ENCODE peak calls at places on chromosome 10, in eight cellular contexts. One of them, this sample, is unnamed.

GRCh38 chr10:73998623-73999622 is 1.0 kb downstream of the VCL start:
- ATAC-seq in activated T-helper 17 cell treated with anti-CD3 and anti-CD28 coated beads, Interleukin-2, amount 50 U/mL, for 72 hours: no peak
- ATAC-seq in activated naive CD8-positive, alpha-beta T cell treated with anti-CD3 and anti-CD28 coated beads, Interleukin-2, amount 10 ng/mL, durations not matched to agents 7 days and 5 days: no peak
- ATAC-seq in mucosa of descending colon: peak; percentile 44
- ATAC-seq in activated CD8-positive, alpha-beta T cell treated with anti-CD3 and anti-CD28 coated beads for 36 hours: no peak
- ATAC-seq in pancreas: peak; percentile 44
- ATAC-seq in HCT116: peak; percentile 49
- ATAC-seq in Right ventricle myocardium superior: peak; percentile 40
- ATAC-seq in this sample: peak; percentile 49

GRCh38 chr10:71598673-71599072 is 120.9 kb downstream of the C10orf105 start:
- ATAC-seq in activated T-helper 17 cell treated with anti-CD3 and anti-CD28 coated beads, Interleukin-2, amount 50 U/mL, for 72 hours: no peak
- ATAC-seq in activated naive CD8-positive, alpha-beta T cell treated with anti-CD3 and anti-CD28 coated beads, Interleukin-2, amount 10 ng/mL, durations not matched to agents 7 days and 5 days: no peak
- ATAC-seq in mucosa of descending colon: peak; percentile 30
- ATAC-seq in activated CD8-positive, alpha-beta T cell treated with anti-CD3 and anti-CD28 coated beads for 36 hours: no peak
- ATAC-seq in pancreas: peak; percentile 67
- ATAC-seq in HCT116: no peak
- ATAC-seq in Right ventricle myocardium superior: peak; percentile 85
- ATAC-seq in this sample: peak; percentile 23

GRCh38 chr10:73910401-73910763 is 550 bp upstream of the PLAU start:
- ATAC-seq in activated T-helper 17 cell treated with anti-CD3 and anti-CD28 coated beads, Interleukin-2, amount 50 U/mL, for 72 hours: no peak
- ATAC-seq in activated naive CD8-positive, alpha-beta T cell treated with anti-CD3 and anti-CD28 coated beads, Interleukin-2, amount 10 ng/mL, durations not matched to agents 7 days and 5 days: no peak
- ATAC-seq in mucosa of descending colon: peak; percentile 7
- ATAC-seq in activated CD8-positive, alpha-beta T cell treated with anti-CD3 and anti-CD28 coated beads for 36 hours: peak; percentile 23
- ATAC-seq in pancreas: no peak
- ATAC-seq in HCT116: peak; percentile 24
- ATAC-seq in Right ventricle myocardium superior: no peak
- ATAC-seq in this sample: no peak

GRCh38 chr10:29688230-29688634 is 53.5 kb upstream of the SVIL start:
- ATAC-seq in activated T-helper 17 cell treated with anti-CD3 and anti-CD28 coated beads, Interleukin-2, amount 50 U/mL, for 72 hours: no peak
- ATAC-seq in activated naive CD8-positive, alpha-beta T cell treated with anti-CD3 and anti-CD28 coated beads, Interleukin-2, amount 10 ng/mL, durations not matched to agents 7 days and 5 days: no peak
- ATAC-seq in mucosa of descending colon: no peak
- ATAC-seq in activated CD8-positive, alpha-beta T cell treated with anti-CD3 and anti-CD28 coated beads for 36 hours: no peak
- ATAC-seq in pancreas: no peak
- ATAC-seq in HCT116: peak; percentile 89
- ATAC-seq in Right ventricle myocardium superior: no peak
- ATAC-seq in this sample: peak; percentile 23

GRCh38 chr10:30804478-30805055 is 175.0 kb upstream of the LYZL2 start:
- ATAC-seq in activated T-helper 17 cell treated with anti-CD3 and anti-CD28 coated beads, Interleukin-2, amount 50 U/mL, for 72 hours: no peak
- ATAC-seq in activated naive CD8-positive, alpha-beta T cell treated with anti-CD3 and anti-CD28 coated beads, Interleukin-2, amount 10 ng/mL, durations not matched to agents 7 days and 5 days: no peak
- ATAC-seq in mucosa of descending colon: peak; percentile 41
- ATAC-seq in activated CD8-positive, alpha-beta T cell treated with anti-CD3 and anti-CD28 coated beads for 36 hours: no peak
- ATAC-seq in pancreas: peak; percentile 67
- ATAC-seq in HCT116: no peak
- ATAC-seq in Right ventricle myocardium superior: peak; percentile 62
- ATAC-seq in this sample: no peak

GRCh38 chr10:27504897-27505457 is 873 bp downstream of the RAB18 start:
- ATAC-seq in activated T-helper 17 cell treated with anti-CD3 and anti-CD28 coated beads, Interleukin-2, amount 50 U/mL, for 72 hours: no peak
- ATAC-seq in activated naive CD8-positive, alpha-beta T cell treated with anti-CD3 and anti-CD28 coated beads, Interleukin-2, amount 10 ng/mL, durations not matched to agents 7 days and 5 days: no peak
- ATAC-seq in mucosa of descending colon: peak; percentile 2
- ATAC-seq in activated CD8-positive, alpha-beta T cell treated with anti-CD3 and anti-CD28 coated beads for 36 hours: no peak
- ATAC-seq in pancreas: peak; percentile 31
- ATAC-seq in HCT116: no peak
- ATAC-seq in Right ventricle myocardium superior: no peak
- ATAC-seq in this sample: peak; percentile 8

GRCh38 chr10:48710647-48711046 is 26.0 kb downstream of the WDFY4 start:
- ATAC-seq in activated T-helper 17 cell treated with anti-CD3 and anti-CD28 coated beads, Interleukin-2, amount 50 U/mL, for 72 hours: no peak
- ATAC-seq in activated naive CD8-positive, alpha-beta T cell treated with anti-CD3 and anti-CD28 coated beads, Interleukin-2, amount 10 ng/mL, durations not matched to agents 7 days and 5 days: no peak
- ATAC-seq in mucosa of descending colon: no peak
- ATAC-seq in activated CD8-positive, alpha-beta T cell treated with anti-CD3 and anti-CD28 coated beads for 36 hours: no peak
- ATAC-seq in pancreas: no peak
- ATAC-seq in HCT116: no peak
- ATAC-seq in Right ventricle myocardium superior: peak; percentile 81
- ATAC-seq in this sample: no peak

GRCh38 chr10:68594405-68594804 is 34.3 kb downstream of the TET1 start:
- ATAC-seq in activated T-helper 17 cell treated with anti-CD3 and anti-CD28 coated beads, Interleukin-2, amount 50 U/mL, for 72 hours: no peak
- ATAC-seq in activated naive CD8-positive, alpha-beta T cell treated with anti-CD3 and anti-CD28 coated beads, Interleukin-2, amount 10 ng/mL, durations not matched to agents 7 days and 5 days: no peak
- ATAC-seq in mucosa of descending colon: no peak
- ATAC-seq in activated CD8-positive, alpha-beta T cell treated with anti-CD3 and anti-CD28 coated beads for 36 hours: no peak
- ATAC-seq in pancreas: peak; percentile 31
- ATAC-seq in HCT116: peak; percentile 83
- ATAC-seq in Right ventricle myocardium superior: peak; percentile 32
- ATAC-seq in this sample: peak; percentile 52

GRCh38 chr10:124469956-124470484 is 8.4 kb downstream of the LHPP start:
- ATAC-seq in activated T-helper 17 cell treated with anti-CD3 and anti-CD28 coated beads, Interleukin-2, amount 50 U/mL, for 72 hours: peak; percentile 11
- ATAC-seq in activated naive CD8-positive, alpha-beta T cell treated with anti-CD3 and anti-CD28 coated beads, Interleukin-2, amount 10 ng/mL, durations not matched to agents 7 days and 5 days: no peak
- ATAC-seq in mucosa of descending colon: no peak
- ATAC-seq in activated CD8-positive, alpha-beta T cell treated with anti-CD3 and anti-CD28 coated beads for 36 hours: no peak
- ATAC-seq in pancreas: no peak
- ATAC-seq in HCT116: no peak
- ATAC-seq in Right ventricle myocardium superior: no peak
- ATAC-seq in this sample: no peak

GRCh38 chr10:78756604-78757442 is 311.9 kb upstream of the ZMIZ1 start:
- ATAC-seq in activated T-helper 17 cell treated with anti-CD3 and anti-CD28 coated beads, Interleukin-2, amount 50 U/mL, for 72 hours: peak; percentile 71
- ATAC-seq in activated naive CD8-positive, alpha-beta T cell treated with anti-CD3 and anti-CD28 coated beads, Interleukin-2, amount 10 ng/mL, durations not matched to agents 7 days and 5 days: no peak
- ATAC-seq in mucosa of descending colon: peak; percentile 79
- ATAC-seq in activated CD8-positive, alpha-beta T cell treated with anti-CD3 and anti-CD28 coated beads for 36 hours: peak; percentile 84
- ATAC-seq in pancreas: peak; percentile 91
- ATAC-seq in HCT116: peak; percentile 89
- ATAC-seq in Right ventricle myocardium superior: peak; percentile 95
- ATAC-seq in this sample: peak; percentile 87

GRCh38 chr10:29623797-29624196 is 11.0 kb downstream of the SVIL start:
- ATAC-seq in activated T-helper 17 cell treated with anti-CD3 and anti-CD28 coated beads, Interleukin-2, amount 50 U/mL, for 72 hours: no peak
- ATAC-seq in activated naive CD8-positive, alpha-beta T cell treated with anti-CD3 and anti-CD28 coated beads, Interleukin-2, amount 10 ng/mL, durations not matched to agents 7 days and 5 days: no peak
- ATAC-seq in mucosa of descending colon: no peak
- ATAC-seq in activated CD8-positive, alpha-beta T cell treated with anti-CD3 and anti-CD28 coated beads for 36 hours: no peak
- ATAC-seq in pancreas: no peak
- ATAC-seq in HCT116: no peak
- ATAC-seq in Right ventricle myocardium superior: peak; percentile 9
- ATAC-seq in this sample: no peak

GRCh38 chr10:62637249-62638061 is 167.1 kb upstream of the ADO start:
- ATAC-seq in activated T-helper 17 cell treated with anti-CD3 and anti-CD28 coated beads, Interleukin-2, amount 50 U/mL, for 72 hours: peak; percentile 96
- ATAC-seq in activated naive CD8-positive, alpha-beta T cell treated with anti-CD3 and anti-CD28 coated beads, Interleukin-2, amount 10 ng/mL, durations not matched to agents 7 days and 5 days: peak; percentile 93
- ATAC-seq in mucosa of descending colon: peak; percentile 80
- ATAC-seq in activated CD8-positive, alpha-beta T cell treated with anti-CD3 and anti-CD28 coated beads for 36 hours: peak; percentile 93
- ATAC-seq in pancreas: peak; percentile 72
- ATAC-seq in HCT116: no peak
- ATAC-seq in Right ventricle myocardium superior: peak; percentile 68
- ATAC-seq in this sample: peak; percentile 71